ENCODE peak calls at places on chromosomes 5 and 9, in ten cellular contexts. Z, M, Q, E, G, P, H, I, J and W are unnamed samples.
A peak's percentile ranks its signal among the peaks of the same experiment; 100 is the strongest.

GRCh38 chr5:174750720-174751119 is 26.3 kb downstream of the MSX2 start:
- DNase-seq in Z (no peak), M (no peak), Q (no peak), E (no peak), G (no peak), P (no peak), H (peak; percentile 67), I (no peak), J (no peak), W (no peak)

GRCh38 chr9:16928179-16928945 is 57.9 kb upstream of the BNC2 start:
- DNase-seq in Z (no peak), M (no peak), Q (no peak), E (no peak), G (no peak), P (no peak), H (peak; percentile 35), I (no peak), J (no peak), W (no peak)

GRCh38 chr5:80125962-80126480 is 90.9 kb downstream of the THBS4 start:
- DNase-seq in Z (no peak), M (no peak), Q (no peak), E (no peak), G (no peak), P (no peak), H (peak; percentile 48), I (no peak), J (no peak), W (no peak)

GRCh38 chr9:107737987-107738743 is 248.6 kb upstream of the KLF4 start:
- DNase-seq in Z (no peak), M (no peak), Q (no peak), E (peak; percentile 88), G (peak; percentile 68), P (peak; percentile 71), H (peak; percentile 95), I (peak; percentile 12), J (peak; percentile 71), W (peak; percentile 75)

GRCh38 chr9:81618923-81619322 is 70.4 kb downstream of the TLE1 start:
- DNase-seq in Z (no peak), M (no peak), Q (no peak), E (no peak), G (no peak), P (no peak), H (no peak), I (no peak), J (no peak), W (no peak)

GRCh38 chr5:172417130-172417802 is 37.1 kb downstream of the SH3PXD2B start:
- DNase-seq in Z (no peak), M (no peak), Q (no peak), E (no peak), G (no peak), P (peak; percentile 16), H (no peak), I (no peak), J (no peak), W (no peak)

GRCh38 chr9:133505186-133505830 is 19.5 kb downstream of the MYMK start:
- DNase-seq in Z (no peak), M (no peak), Q (no peak), E (peak; percentile 56), G (no peak), P (no peak), H (peak; percentile 36), I (no peak), J (no peak), W (no peak)

GRCh38 chr9:91953723-91954122 is 3.7 kb upstream of the ROR2 start:
- DNase-seq in Z (no peak), M (no peak), Q (no peak), E (no peak), G (no peak), P (no peak), H (no peak), I (no peak), J (no peak), W (no peak)

GRCh38 chr5:53890490-53890889 is 330.1 kb downstream of the NDUFS4 start:
- DNase-seq in Z (peak; percentile 5), M (no peak), Q (no peak), E (no peak), G (no peak), P (no peak), H (no peak), I (no peak), J (no peak), W (no peak)

GRCh38 chr5:151799407-151799806 is 27.7 kb downstream of the G3BP1 start:
- DNase-seq in Z (no peak), M (no peak), Q (no peak), E (no peak), G (no peak), P (no peak), H (peak; percentile 51), I (no peak), J (no peak), W (no peak)

GRCh38 chr5:34691326-34691725 is 35.2 kb downstream of the RAI14 start:
- DNase-seq in Z (no peak), M (no peak), Q (no peak), E (no peak), G (no peak), P (no peak), H (no peak), I (no peak), J (no peak), W (no peak)

GRCh38 chr9:78030553-78031270 is 899 bp downstream of the GNAQ start:
- DNase-seq in Z (peak; percentile 55), M (peak; percentile 61), Q (peak; percentile 81), E (peak; percentile 76), G (peak; percentile 50), P (peak; percentile 60), H (peak; percentile 21), I (peak; percentile 5), J (peak; percentile 86), W (peak; percentile 64)

DNA sequence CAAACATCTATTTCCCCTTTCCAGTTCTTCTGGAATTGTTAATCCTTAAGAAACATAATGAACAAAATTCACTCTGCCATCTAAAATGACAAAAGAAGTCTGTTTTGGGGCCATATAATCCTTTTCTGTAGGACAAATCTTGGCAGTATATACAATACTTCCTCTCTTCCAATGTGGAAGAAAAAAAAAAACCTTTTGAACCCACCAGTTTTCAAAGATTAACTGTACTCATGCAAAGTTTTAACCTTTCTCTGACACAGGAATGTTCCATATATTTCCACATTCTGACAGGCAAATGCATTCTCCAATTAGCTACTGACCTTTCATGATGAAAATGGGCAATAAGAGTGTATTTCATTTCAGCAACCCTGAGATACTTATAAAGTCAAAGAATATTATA is 65.4 kb downstream of the RNF130 start:
- DNase-seq in Z (no peak), M (no peak), Q (no peak), E (no peak), G (no peak), P (no peak), H (no peak), I (no peak), J (no peak), W (no peak)
- H3K4me1 ChIP-seq in Z (peaks cover 6% of the 10 kb centered on the region), M (no peaks in the 10 kb centered on the region), Q (peaks cover 35% of the 10 kb centered on the region), E (peaks cover 9% of the 10 kb centered on the region), G (peaks cover 25% of the 10 kb centered on the region), P (no peaks in the 10 kb centered on the region), H (peaks cover 2% of the 10 kb centered on the region), I (no peaks in the 10 kb centered on the region), J (no peaks in the 10 kb centered on the region), W (peaks cover 15% of the 10 kb centered on the region)

GRCh38 chr5:1053391-1054017 is 44.9 kb downstream of the NKD2 start:
- DNase-seq in Z (no peak), M (no peak), Q (no peak), E (peak; percentile 78), G (peak; percentile 28), P (no peak), H (no peak), I (no peak), J (no peak), W (peak; percentile 65)
- H3K36me3 ChIP-seq in Z (peaks cover 6% of the 10 kb centered on the region), M (peaks cover 37% of the 10 kb centered on the region), Q (no peaks in the 10 kb centered on the region), E (no peaks in the 10 kb centered on the region), G (peaks cover 82% of the 10 kb centered on the region), P (no peaks in the 10 kb centered on the region), H (peaks cover 20% of the 10 kb centered on the region), I (no peaks in the 10 kb centered on the region), J (peaks cover 50% of the 10 kb centered on the region), W (no peaks in the 10 kb centered on the region)

DNA sequence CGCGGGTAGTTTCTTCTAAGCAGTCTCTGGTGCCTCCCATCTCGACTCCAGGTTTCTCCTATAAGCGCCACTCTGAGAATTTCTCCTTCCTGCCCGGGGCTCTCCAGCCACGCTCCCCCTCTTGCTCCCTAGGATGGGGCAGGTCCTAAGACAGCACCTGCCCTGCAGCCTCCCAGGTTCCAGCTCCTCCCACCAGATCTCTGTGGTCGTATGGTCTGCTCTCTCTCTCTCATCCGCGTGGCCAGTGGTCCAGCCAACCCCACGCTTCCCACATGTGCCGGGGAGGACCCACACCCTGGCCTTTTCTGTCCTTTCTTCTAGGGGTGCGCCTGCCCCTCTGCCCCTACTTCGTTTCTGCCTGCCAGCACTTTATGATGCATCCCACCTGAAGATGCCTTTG is 40.5 kb downstream of the MVB12B start:
- DNase-seq in Z (no peak), M (no peak), Q (no peak), E (no peak), G (no peak), P (no peak), H (no peak), I (no peak), J (no peak), W (no peak)
- H3K4me1 ChIP-seq in Z (no peaks in the 10 kb centered on the region), M (no peaks in the 10 kb centered on the region), Q (peaks cover 22% of the 10 kb centered on the region), E (peaks cover 13% of the 10 kb centered on the region), G (peaks cover 22% of the 10 kb centered on the region), P (peaks cover 2% of the 10 kb centered on the region), H (peaks cover 3% of the 10 kb centered on the region), I (peaks cover 6% of the 10 kb centered on the region), J (peaks cover 20% of the 10 kb centered on the region), W (peaks cover 5% of the 10 kb centered on the region)

GRCh38 chr9:127809562-127810377 is 7.1 kb downstream of the FPGS start:
- DNase-seq in Z (peak; percentile 82), M (peak; percentile 51), Q (peak; percentile 87), E (no peak), G (peak; percentile 50), P (no peak), H (no peak), I (no peak), J (peak; percentile 78), W (peak; percentile 83)

GRCh38 chr9:127813739-127814226 is 11.1 kb downstream of the FPGS start:
- DNase-seq in Z (no peak), M (no peak), Q (no peak), E (no peak), G (peak; percentile 55), P (peak; percentile 50), H (no peak), I (no peak), J (no peak), W (no peak)

GRCh38 chr9:127810378-127811187 is 7.9 kb downstream of the FPGS start:
- DNase-seq in Z (no peak), M (no peak), Q (no peak), E (no peak), G (no peak), P (no peak), H (no peak), I (no peak), J (no peak), W (no peak)

GRCh38 chr9:127812936-127813675 is 10.4 kb downstream of the FPGS start:
- DNase-seq in Z (no peak), M (no peak), Q (no peak), E (no peak), G (no peak), P (peak; percentile 24), H (no peak), I (no peak), J (no peak), W (no peak)

GRCh38 chr9:127812009-127812408 is 9.3 kb downstream of the FPGS start:
- DNase-seq in Z (no peak), M (no peak), Q (no peak), E (no peak), G (no peak), P (no peak), H (no peak), I (no peak), J (no peak), W (no peak)
- H3K36me3 ChIP-seq in Z (peaks cover 22% of the 10 kb centered on the region), M (peaks cover 39% of the 10 kb centered on the region), Q (no peaks in the 10 kb centered on the region), E (peaks cover 3% of the 10 kb centered on the region), G (peaks cover 92% of the 10 kb centered on the region), P (no peaks in the 10 kb centered on the region), H (peaks cover 77% of the 10 kb centered on the region), I (peaks cover 87% of the 10 kb centered on the region), J (peaks cover 91% of the 10 kb centered on the region), W (no peaks in the 10 kb centered on the region)

GRCh38 chr5:81849769-81850367 is 99.0 kb upstream of the SSBP2 start:
- DNase-seq in Z (no peak), M (no peak), Q (peak; percentile 44), E (no peak), G (no peak), P (no peak), H (no peak), I (no peak), J (no peak), W (no peak)
- H3K4me1 ChIP-seq in Z (peaks cover 45% of the 10 kb centered on the region), M (peaks cover 38% of the 10 kb centered on the region), Q (peaks cover 78% of the 10 kb centered on the region), E (peaks cover 52% of the 10 kb centered on the region), G (peaks cover 50% of the 10 kb centered on the region), P (peaks cover 8% of the 10 kb centered on the region), H (peaks cover 19% of the 10 kb centered on the region), I (peaks cover 66% of the 10 kb centered on the region), J (peaks cover 15% of the 10 kb centered on the region), W (peaks cover 25% of the 10 kb centered on the region)